ENCODE peak calls at places on chromosomes 12 and 14, in five cellular contexts. Y, V, Z, I and C are unnamed samples.

GRCh38 chr12:118307069-118307954 is 65.4 kb downstream of the TAOK3 start:
- DNase-seq in Y (peak; percentile 89), V (no peak), Z (no peak), I (peak; percentile 43), C (no peak)

GRCh38 chr14:88384653-88385205 is 728 bp upstream of the SPATA7 start:
- DNase-seq in V (no peak), Y (peak; percentile 15), Z (no peak), I (no peak), C (no peak)

GRCh38 chr12:92341333-92341691 is 195.7 kb upstream of the BTG1 start:
- DNase-seq in Z (no peak), Y (peak; percentile 10), I (no peak), V (no peak), C (no peak)

GRCh38 chr12:131985145-131985875 is 35.6 kb downstream of the EP400 start:
- DNase-seq in Y (no peak), V (peak; percentile 59), I (no peak), Z (no peak), C (peak; percentile 68)

GRCh38 chr14:102683399-102684275 is 91.2 kb downstream of the RCOR1 start:
- DNase-seq in Y (no peak), V (no peak), I (no peak), Z (no peak), C (no peak)

GRCh38 chr14:72443991-72444431 is 449.9 kb downstream of the DPF3 start:
- DNase-seq in Z (no peak), Y (no peak), I (peak; percentile 49), V (no peak), C (no peak)

GRCh38 chr12:51801027-51801426 is 47.5 kb downstream of the FIGNL2 start:
- DNase-seq in Z (no peak), Y (no peak), I (no peak), V (no peak), C (no peak)

GRCh38 chr14:94373708-94374107 is 14.7 kb downstream of the SERPINA1 start:
- DNase-seq in V (no peak), I (no peak), Y (peak; percentile 98), Z (peak; percentile 34), C (no peak)

GRCh38 chr14:52266782-52267181 is 716 bp upstream of the PTGDR start:
- DNase-seq in Y (peak; percentile 28), I (no peak), Z (no peak), V (no peak), C (no peak)

GRCh38 chr14:30768791-30769190 is 105.6 kb upstream of the COCH start:
- DNase-seq in I (no peak), Y (no peak), Z (no peak), V (no peak), C (no peak)

GRCh38 chr12:69620921-69621320 is 10.2 kb upstream of the LRRC10 start:
- DNase-seq in I (no peak), Y (no peak), V (no peak), Z (no peak), C (no peak)

GRCh38 chr14:75315143-75315542 is 36.5 kb downstream of the FOS start:
- DNase-seq in I (no peak), V (peak; percentile 73), Z (no peak), Y (peak; percentile 85), C (no peak)

GRCh38 chr12:291153-291723 is 28.6 kb upstream of the SLC6A13 start:
- DNase-seq in I (no peak), Z (no peak), V (no peak), Y (no peak), C (no peak)

GRCh38 chr14:89924224-89924623 is 30.3 kb downstream of the EFCAB11 start:
- DNase-seq in Z (no peak), I (no peak), V (no peak), Y (no peak), C (no peak)

GRCh38 chr14:94613720-94614644 is 1.8 kb downstream of the SERPINA3 start:
- DNase-seq in V (no peak), Y (no peak), I (no peak), Z (no peak), C (no peak)

GRCh38 chr12:1934068-1934467 is 15.6 kb upstream of the CACNA2D4 start:
- DNase-seq in Y (no peak), Z (no peak), I (no peak), V (peak; percentile 38), C (no peak)

GRCh38 chr14:63852271-63852816 is 460 bp upstream of the SYNE2 start:
- DNase-seq in Z (no peak), V (no peak), Y (peak; percentile 33), I (no peak), C (no peak)

GRCh38 chr12:26055087-26055486 is 69.8 kb downstream of the BHLHE41 start:
- DNase-seq in Y (no peak), I (no peak), Z (no peak), V (no peak), C (no peak)

GRCh38 chr14:98368916-98369315 is 903.1 kb downstream of the BCL11B start:
- DNase-seq in I (no peak), Y (no peak), Z (no peak), V (no peak), C (no peak)

DNA sequence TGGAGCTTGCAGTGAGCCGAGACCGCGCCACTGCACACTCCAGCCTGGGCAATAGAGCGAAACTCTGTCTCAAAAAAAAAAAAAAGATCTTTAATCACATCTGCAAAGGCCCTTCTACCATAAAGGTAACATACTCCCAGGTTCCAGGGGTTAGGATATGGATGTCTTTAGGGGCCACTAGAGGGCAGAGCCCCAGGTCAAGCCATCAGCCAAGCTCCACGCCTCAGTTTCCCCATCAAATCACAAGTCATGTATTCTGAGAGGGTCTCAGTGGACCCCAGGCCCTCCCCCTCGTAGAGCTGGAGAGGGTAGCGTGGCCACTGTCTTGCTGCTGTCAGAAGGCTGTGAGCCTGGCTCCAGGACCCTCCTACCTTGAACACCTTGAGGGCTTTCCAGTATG is 18.8 kb downstream of the SLC8B1 start:
- DNase-seq in Y (no peak), V (no peak), Z (no peak), I (no peak), C (no peak)
- TF ChIP-seq CTCF in Y (no peak), V (no peak), Z (peak; percentile 21), I (peak; percentile 27), C (peak; percentile 8)

DNA sequence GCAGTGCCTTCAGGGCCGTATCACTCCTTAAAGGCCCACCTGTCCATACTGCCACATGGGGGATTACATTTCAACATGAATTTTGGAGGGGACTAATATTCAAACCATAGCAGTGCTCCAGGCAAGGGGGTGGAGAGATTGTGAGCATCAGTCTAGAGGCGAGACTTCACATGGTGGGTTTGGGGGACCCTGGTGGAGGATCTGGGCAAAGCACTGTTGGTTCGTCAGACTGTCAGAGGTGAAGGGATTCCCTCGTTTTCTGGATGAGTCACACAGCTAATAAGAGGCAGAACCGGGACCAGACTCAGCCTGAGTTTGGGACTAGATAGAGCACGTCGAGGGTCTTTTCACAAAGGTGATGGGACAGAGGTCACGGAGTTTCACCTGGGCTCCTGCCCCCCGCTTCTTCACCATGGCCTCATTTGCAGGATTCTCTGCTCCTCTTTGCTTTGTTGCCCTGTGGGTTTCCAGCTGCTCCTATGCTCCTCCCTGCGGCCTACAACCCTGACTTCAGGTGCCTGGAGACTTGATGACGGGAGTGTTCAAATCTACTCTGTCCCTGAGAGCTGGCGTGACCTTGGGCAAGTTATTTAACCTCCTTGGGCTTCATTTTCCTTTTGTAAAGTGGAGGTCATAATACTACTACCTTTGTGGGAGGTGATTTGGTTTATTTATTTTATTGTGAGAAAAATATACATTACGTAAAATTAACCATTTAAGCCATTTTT is 41.5 kb downstream of the TEAD4 start:
- DNase-seq in V (no peak), Y (no peak), I (no peak), Z (peak; percentile 28), C (no peak)
- TF ChIP-seq CTCF in V (no peak), Y (no peak), I (no peak), Z (no peak), C (peak; percentile 12)

GRCh38 chr14:73594491-73594890 is 2.8 kb downstream of the ACOT4 start:
- DNase-seq in Y (no peak), Z (no peak), V (no peak), I (no peak), C (no peak)

GRCh38 chr14:73589128-73589527 is 2.5 kb upstream of the ACOT4 start:
- DNase-seq in Y (no peak), V (no peak), I (no peak), Z (no peak), C (no peak)

DNA sequence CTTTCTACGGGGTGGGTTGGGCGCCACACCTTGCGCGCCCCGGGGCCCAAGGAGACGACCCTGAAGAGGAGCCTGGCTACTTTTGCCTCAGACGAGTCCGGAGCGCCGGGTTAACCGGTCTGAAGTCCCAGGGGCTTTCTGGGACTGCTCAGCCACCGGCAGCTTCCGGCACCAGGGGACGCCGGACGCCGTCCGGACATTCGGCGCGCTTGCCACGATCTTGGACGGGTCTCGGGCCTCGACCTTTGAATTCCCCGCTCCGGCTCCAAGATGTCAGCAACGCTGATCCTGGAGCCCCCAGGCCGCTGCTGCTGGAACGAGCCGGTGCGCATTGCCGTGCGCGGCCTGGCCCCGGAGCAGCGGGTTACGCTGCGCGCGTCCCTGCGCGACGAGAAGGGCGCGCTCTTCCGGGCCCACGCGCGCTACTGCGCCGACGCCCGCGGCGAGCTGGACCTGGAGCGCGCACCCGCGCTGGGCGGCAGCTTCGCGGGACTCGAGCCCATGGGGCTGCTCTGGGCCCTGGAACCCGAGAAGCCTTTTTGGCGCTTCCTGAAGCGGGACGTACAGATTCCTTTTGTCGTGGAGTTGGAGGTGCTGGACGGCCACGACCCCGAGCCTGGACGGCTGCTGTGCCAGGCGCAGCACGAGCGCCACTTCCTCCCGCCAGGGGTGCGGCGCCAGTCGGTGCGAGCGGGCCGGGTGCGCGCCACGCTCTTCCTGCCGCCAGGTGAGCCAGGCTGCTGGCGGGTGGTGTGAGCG is at the start of gene ACOT4:
- DNase-seq in Z (peak; percentile 49), I (peak; percentile 66), V (no peak), Y (peak; percentile 25), C (no peak)
- TF ChIP-seq CTCF in Z (peak; percentile 11), I (peak; percentile 10), V (peak; percentile 18), Y (no peak), C (no peak)

GRCh38 chr14:55440385-55440784 is at the start of gene TBPL2:
- DNase-seq in I (no peak), Z (no peak), Y (no peak), V (no peak), C (peak; percentile 81)
- TF ChIP-seq CTCF in I (no peak), Z (no peak), Y (peak; percentile 30), V (peak; percentile 25), C (no peak)

GRCh38 chr12:94429633-94430032 is 30.0 kb downstream of the CEP83 start:
- DNase-seq in I (peak; percentile 16), Z (no peak), V (no peak), Y (peak; percentile 47), C (no peak)
- TF ChIP-seq CTCF in I (no peak), Z (no peak), V (no peak), Y (peak; percentile 12), C (no peak)

DNA sequence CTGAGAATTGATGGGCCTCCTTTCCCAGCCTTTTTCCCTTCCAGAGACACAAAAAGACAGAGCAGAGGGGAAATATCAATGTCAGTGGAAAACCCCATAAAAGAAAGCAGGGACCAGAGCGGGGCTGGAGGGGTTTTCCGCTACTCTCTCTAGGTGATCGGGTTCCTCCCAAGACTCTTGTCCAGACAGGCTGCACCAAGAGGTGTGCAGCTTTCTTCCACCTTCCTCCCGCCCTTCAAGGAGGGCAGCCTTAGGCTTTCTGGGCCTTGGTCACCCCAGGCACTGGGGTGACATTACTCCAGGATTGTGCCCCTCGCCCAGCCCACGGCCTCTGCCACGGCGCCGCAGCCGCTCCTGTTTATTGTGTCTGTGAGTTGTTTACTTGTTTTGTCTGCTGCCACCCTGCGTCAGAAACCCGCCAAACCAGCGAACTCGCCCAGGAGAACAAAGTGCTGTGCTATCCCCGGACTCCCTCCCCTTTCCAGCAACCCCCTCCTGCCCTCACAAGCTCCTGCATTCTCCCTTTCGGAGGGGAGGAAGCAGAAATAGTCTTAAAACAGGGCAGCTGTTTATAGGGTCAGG is 6.7 kb upstream of the HOXC6 start:
- DNase-seq in Z (no peak), V (no peak), Y (no peak), I (peak; percentile 64), C (no peak)
- TF ChIP-seq CTCF in Z (no peak), V (no peak), Y (no peak), I (peak; percentile 54), C (no peak)